ENCODE peak calls at places on chromosomes 1 and 21, in four cellular contexts. One of them, this sample, is unnamed.
A peak's percentile ranks its signal among the peaks of the same experiment; 100 is the strongest.

GRCh38 chr1:54709547-54710292 is 5.9 kb upstream of the TTC4 start:
- DNase-seq in HCT116: no peak
- DNase-seq in H1: no peak
- DNase-seq in GM12878: no peak
- DNase-seq in this sample: no peak

GRCh38 chr1:235011064-235011598 is 117.5 kb downstream of the TOMM20 start:
- DNase-seq in HCT116: no peak
- DNase-seq in H1: no peak
- DNase-seq in GM12878: peak; percentile 84
- DNase-seq in this sample: no peak

GRCh38 chr1:155466996-155467395 is 95.6 kb downstream of the ASH1L start:
- DNase-seq in HCT116: no peak
- DNase-seq in H1: no peak
- DNase-seq in GM12878: no peak
- DNase-seq in this sample: no peak

GRCh38 chr1:115183711-115184259 is 94.5 kb upstream of the TSPAN2 start:
- DNase-seq in HCT116: no peak
- DNase-seq in H1: no peak
- DNase-seq in GM12878: no peak
- DNase-seq in this sample: no peak

GRCh38 chr1:228370941-228371740 is 35.5 kb downstream of the TRIM11 start:
- DNase-seq in HCT116: no peak
- DNase-seq in H1: no peak
- DNase-seq in GM12878: no peak
- DNase-seq in this sample: no peak

GRCh38 chr1:109425902-109426277 is 358 bp downstream of the PSMA5 start:
- DNase-seq in HCT116: no peak
- DNase-seq in H1: no peak
- DNase-seq in GM12878: no peak
- DNase-seq in this sample: no peak

GRCh38 chr1:4928186-4928585 is 273.8 kb downstream of the AJAP1 start:
- DNase-seq in HCT116: no peak
- DNase-seq in H1: no peak
- DNase-seq in GM12878: no peak
- DNase-seq in this sample: no peak

GRCh38 chr1:108643492-108644333 is 17.2 kb downstream of the HENMT1 start:
- DNase-seq in HCT116: peak; percentile 15
- DNase-seq in H1: no peak
- DNase-seq in GM12878: peak; percentile 16
- DNase-seq in this sample: peak; percentile 60

GRCh38 chr1:244210884-244211558 is 159.9 kb downstream of the ZBTB18 start:
- DNase-seq in HCT116: peak; percentile 36
- DNase-seq in H1: peak; percentile 41
- DNase-seq in GM12878: no peak
- DNase-seq in this sample: peak; percentile 38

GRCh38 chr1:160652924-160653619 is 6.2 kb upstream of the SLAMF1 start:
- DNase-seq in HCT116: no peak
- DNase-seq in H1: no peak
- DNase-seq in GM12878: no peak
- DNase-seq in this sample: no peak

GRCh38 chr1:77126309-77126708 is 92.9 kb downstream of the PIGK start:
- DNase-seq in HCT116: peak; percentile 73
- DNase-seq in H1: no peak
- DNase-seq in GM12878: no peak
- DNase-seq in this sample: peak; percentile 35

GRCh38 chr1:25534389-25534788 is 9.0 kb upstream of the LDLRAP1 start:
- DNase-seq in HCT116: no peak
- DNase-seq in H1: no peak
- DNase-seq in GM12878: no peak
- DNase-seq in this sample: no peak

GRCh38 chr1:15989776-15990175 is 13.9 kb upstream of the ZBTB17 start:
- DNase-seq in HCT116: no peak
- DNase-seq in H1: no peak
- DNase-seq in GM12878: no peak
- DNase-seq in this sample: no peak

GRCh38 chr21:25858328-25858727 is 123.6 kb downstream of the GABPA start:
- DNase-seq in HCT116: no peak
- DNase-seq in H1: no peak
- DNase-seq in GM12878: no peak
- DNase-seq in this sample: no peak

GRCh38 chr1:229420765-229421164 is 13.1 kb downstream of the ACTA1 start:
- DNase-seq in HCT116: peak; percentile 38
- DNase-seq in H1: no peak
- DNase-seq in GM12878: no peak
- DNase-seq in this sample: peak; percentile 49

GRCh38 chr21:46095106-46095719 is 2.7 kb upstream of the COL6A2 start:
- DNase-seq in HCT116: no peak
- DNase-seq in H1: no peak
- DNase-seq in GM12878: no peak
- DNase-seq in this sample: no peak

GRCh38 chr1:248618878-248619277 is 16.0 kb downstream of the OR2T11 start:
- DNase-seq in HCT116: peak; percentile 21
- DNase-seq in H1: no peak
- DNase-seq in GM12878: no peak
- DNase-seq in this sample: no peak

GRCh38 chr1:55262822-55263221 is 47.7 kb upstream of the USP24 start:
- DNase-seq in HCT116: no peak
- DNase-seq in H1: no peak
- DNase-seq in GM12878: no peak
- DNase-seq in this sample: no peak

GRCh38 chr1:172909606-172910326 is 141.0 kb downstream of the TNFSF18 start:
- DNase-seq in HCT116: no peak
- DNase-seq in H1: no peak
- DNase-seq in GM12878: no peak
- DNase-seq in this sample: no peak

GRCh38 chr1:215083408-215083961 is 948 bp downstream of the KCNK2 start:
- DNase-seq in HCT116: no peak
- DNase-seq in H1: no peak
- DNase-seq in GM12878: no peak
- DNase-seq in this sample: no peak

GRCh38 chr1:20921285-20921684 is 134.2 kb upstream of the HP1BP3 start:
- DNase-seq in HCT116: no peak
- DNase-seq in H1: no peak
- DNase-seq in GM12878: no peak
- DNase-seq in this sample: no peak

GRCh38 chr1:103416681-103417318 is 108.7 kb upstream of the RNPC3 start:
- DNase-seq in HCT116: no peak
- DNase-seq in H1: no peak
- DNase-seq in GM12878: no peak
- DNase-seq in this sample: no peak

GRCh38 chr1:94907161-94907560 is 19.7 kb downstream of the CNN3 start:
- DNase-seq in HCT116: no peak
- DNase-seq in H1: no peak
- DNase-seq in GM12878: no peak
- DNase-seq in this sample: no peak

GRCh38 chr1:24009406-24009805 is 29.3 kb upstream of the SRSF10 start:
- DNase-seq in HCT116: no peak
- DNase-seq in H1: no peak
- DNase-seq in GM12878: no peak
- DNase-seq in this sample: no peak

GRCh38 chr1:154115180-154115579 is 39.7 kb downstream of the NUP210L start:
- DNase-seq in HCT116: no peak
- DNase-seq in H1: no peak
- DNase-seq in GM12878: no peak
- DNase-seq in this sample: no peak

GRCh38 chr1:224212618-224213037 is 29.6 kb downstream of the DEGS1 start:
- DNase-seq in HCT116: no peak
- DNase-seq in H1: no peak
- DNase-seq in GM12878: no peak
- DNase-seq in this sample: no peak

GRCh38 chr1:2638466-2639115 is 5.8 kb upstream of the MMEL1 start:
- DNase-seq in HCT116: no peak
- DNase-seq in H1: no peak
- DNase-seq in GM12878: no peak
- DNase-seq in this sample: no peak
- TF ChIP-seq EGR1 in HCT116: no peak
- TF ChIP-seq EGR1 in H1: no peak
- TF ChIP-seq EGR1 in GM12878: no peak
- TF ChIP-seq EGR1 in this sample: no peak

DNA sequence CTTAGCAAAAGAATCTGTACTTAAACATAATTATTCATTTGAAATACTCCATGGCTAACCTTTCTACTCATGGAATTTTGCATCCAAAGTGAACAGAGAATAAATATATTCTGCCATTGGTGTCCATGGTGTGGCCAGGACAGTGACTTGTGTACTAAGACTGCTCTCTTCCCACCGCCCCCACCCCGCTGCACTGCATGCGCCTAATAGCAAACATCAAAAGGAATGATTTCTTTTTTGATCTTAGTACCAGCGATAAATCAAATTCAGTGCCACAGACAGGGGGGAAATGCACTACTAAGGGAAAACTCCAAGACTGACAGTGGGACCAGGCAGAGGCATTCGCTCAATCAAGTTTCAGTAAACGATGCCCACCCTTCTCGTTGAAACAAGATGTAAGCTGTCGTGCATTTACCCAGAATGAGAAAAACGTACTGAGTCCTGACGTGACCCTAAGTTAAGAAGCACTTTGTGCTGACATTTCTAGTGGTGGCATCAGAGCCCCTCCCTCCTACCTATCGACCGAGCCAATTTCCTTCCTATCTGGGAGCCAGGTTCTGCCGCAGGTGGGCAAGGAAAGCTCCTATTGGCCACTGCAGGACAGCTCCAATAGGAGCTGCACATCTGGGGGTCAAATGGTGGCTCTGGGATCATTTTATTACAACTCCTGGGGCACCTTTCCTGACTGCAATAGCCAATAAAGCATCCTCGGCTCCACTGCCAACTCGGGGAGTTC is 12.5 kb downstream of the ESRRG start:
- DNase-seq in HCT116: no peak
- DNase-seq in H1: no peak
- DNase-seq in GM12878: no peak
- DNase-seq in this sample: no peak
- TF ChIP-seq EGR1 in HCT116: no peak
- TF ChIP-seq EGR1 in H1: no peak
- TF ChIP-seq EGR1 in GM12878: no peak
- TF ChIP-seq EGR1 in this sample: no peak

GRCh38 chr1:206745301-206745700 is 25.3 kb upstream of the IL19 start:
- DNase-seq in HCT116: no peak
- DNase-seq in H1: no peak
- DNase-seq in GM12878: no peak
- DNase-seq in this sample: no peak
- TF ChIP-seq EGR1 in HCT116: no peak
- TF ChIP-seq EGR1 in H1: no peak
- TF ChIP-seq EGR1 in GM12878: no peak
- TF ChIP-seq EGR1 in this sample: no peak

DNA sequence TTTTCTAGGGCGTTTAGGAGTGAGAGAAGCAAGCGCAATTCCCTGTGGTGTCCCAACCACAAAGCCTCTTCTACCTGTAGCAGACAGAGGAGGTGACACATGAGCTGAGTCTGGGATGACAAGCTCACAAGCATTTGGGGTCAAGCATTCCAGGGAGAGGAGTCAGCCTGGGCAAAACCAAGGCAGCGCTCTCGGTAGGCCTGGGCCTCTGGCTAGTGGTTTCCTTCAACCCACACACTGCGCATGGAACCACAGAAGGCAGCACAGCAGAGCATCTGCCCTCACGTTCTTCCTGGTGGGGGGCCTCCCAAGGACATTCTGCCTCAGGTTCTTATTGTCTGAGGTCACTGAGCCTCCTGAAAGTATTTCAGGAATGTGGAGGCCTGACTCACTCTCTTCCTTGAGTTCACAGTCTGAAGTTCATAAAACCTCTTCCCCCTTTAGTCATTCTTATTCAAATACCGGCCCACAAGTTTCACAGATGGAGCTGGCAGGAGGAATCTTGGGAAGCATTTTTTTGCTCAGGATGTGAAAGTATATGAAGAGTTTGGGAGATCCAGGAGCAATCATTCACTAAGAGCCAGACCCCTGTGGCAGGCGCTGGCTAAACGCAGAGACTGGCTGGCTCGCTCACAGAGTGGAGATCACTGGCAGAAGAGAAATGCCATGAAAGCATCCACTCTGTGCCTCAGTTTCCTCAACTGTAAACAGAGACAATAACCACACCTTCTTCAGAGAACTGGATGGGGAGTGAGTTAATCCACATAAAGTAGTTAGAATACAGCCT is 26.8 kb downstream of the CCN1 start:
- DNase-seq in HCT116: peak; percentile 93
- DNase-seq in H1: peak; percentile 93
- DNase-seq in GM12878: no peak
- DNase-seq in this sample: no peak
- TF ChIP-seq EGR1 in HCT116: peak; percentile 43
- TF ChIP-seq EGR1 in H1: peak; percentile 56
- TF ChIP-seq EGR1 in GM12878: no peak
- TF ChIP-seq EGR1 in this sample: no peak

DNA sequence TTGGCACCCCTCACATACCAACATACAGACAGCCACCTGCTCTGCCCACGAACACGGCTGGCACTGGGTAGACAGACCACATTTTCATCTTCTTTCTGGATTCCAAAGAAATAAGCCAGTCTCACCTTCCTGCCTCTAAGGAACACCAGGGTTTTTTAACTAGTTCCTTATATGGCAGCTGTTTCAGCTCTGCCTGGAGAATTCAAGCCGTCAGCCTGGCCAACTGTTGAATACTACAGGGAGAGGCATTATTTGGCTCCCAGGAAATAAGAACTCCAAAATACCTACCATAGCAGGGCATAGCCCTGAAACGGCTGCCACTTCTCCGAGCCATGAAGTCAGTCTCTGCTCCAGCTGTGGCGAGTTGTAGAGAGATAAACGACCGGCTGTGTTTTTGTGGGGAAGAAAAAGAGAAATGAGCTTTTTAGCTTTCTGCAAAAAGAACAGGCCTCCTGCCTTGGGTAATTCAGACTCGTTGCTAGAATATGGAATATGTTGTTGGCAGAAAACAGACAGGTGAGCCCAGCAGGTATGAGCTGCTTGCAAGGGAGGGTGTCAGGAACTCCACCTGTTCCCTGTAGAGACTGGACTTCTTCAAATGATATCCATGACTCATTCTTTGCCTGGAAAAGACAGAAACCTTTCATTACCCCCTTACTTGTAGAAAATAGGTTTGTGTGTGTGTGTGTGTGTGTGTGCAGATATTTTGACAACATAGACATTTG is 51.8 kb downstream of the MT1HL1 start:
- DNase-seq in HCT116: no peak
- DNase-seq in H1: peak; percentile 15
- DNase-seq in GM12878: no peak
- DNase-seq in this sample: no peak
- TF ChIP-seq EGR1 in HCT116: no peak
- TF ChIP-seq EGR1 in H1: no peak
- TF ChIP-seq EGR1 in GM12878: no peak
- TF ChIP-seq EGR1 in this sample: no peak